ENCODE peak calls at places on chromosomes 12 and 14, in eight cellular contexts. One of them, this sample, is unnamed.

GRCh38 chr14:35829449-35829848 is 3.3 kb downstream of the BRMS1L start:
- DNase-seq in neural crest cell: no peak
- DNase-seq in cardiac fibroblast: peak
- DNase-seq in CD8-positive, alpha-beta T cell: no peak
- DNase-seq in hepatocyte: no peak
- DNase-seq in head of caudate nucleus: no peak
- DNase-seq in Right ventricle myocardium superior: no peak
- DNase-seq in posterior cingulate gyrus: no peak
- DNase-seq in this sample: no peak

GRCh38 chr12:2628401-2628800 is 166.4 kb upstream of the FKBP4 start:
- DNase-seq in hepatocyte: no peak
- DNase-seq in cardiac fibroblast: no peak
- DNase-seq in neural crest cell: no peak
- DNase-seq in CD8-positive, alpha-beta T cell: no peak
- DNase-seq in head of caudate nucleus: no peak
- DNase-seq in Right ventricle myocardium superior: no peak
- DNase-seq in posterior cingulate gyrus: no peak
- DNase-seq in this sample: no peak

GRCh38 chr12:93979189-93979588 is 169.2 kb upstream of the PLXNC1 start:
- DNase-seq in head of caudate nucleus: no peak
- DNase-seq in Right ventricle myocardium superior: no peak
- DNase-seq in hepatocyte: peak
- DNase-seq in CD8-positive, alpha-beta T cell: no peak
- DNase-seq in posterior cingulate gyrus: no peak
- DNase-seq in neural crest cell: no peak
- DNase-seq in cardiac fibroblast: peak
- DNase-seq in this sample: no peak

GRCh38 chr12:59149995-59150642 is 229.8 kb upstream of the LRIG3 start:
- DNase-seq in CD8-positive, alpha-beta T cell: no peak
- DNase-seq in cardiac fibroblast: peak
- DNase-seq in head of caudate nucleus: no peak
- DNase-seq in Right ventricle myocardium superior: no peak
- DNase-seq in posterior cingulate gyrus: no peak
- DNase-seq in hepatocyte: peak
- DNase-seq in neural crest cell: peak
- DNase-seq in this sample: no peak

GRCh38 chr14:103920981-103921854 is 7.0 kb upstream of the TDRD9 start:
- DNase-seq in cardiac fibroblast: peak
- DNase-seq in neural crest cell: peak
- DNase-seq in Right ventricle myocardium superior: peak
- DNase-seq in head of caudate nucleus: peak
- DNase-seq in CD8-positive, alpha-beta T cell: peak
- DNase-seq in posterior cingulate gyrus: peak
- DNase-seq in hepatocyte: peak
- DNase-seq in this sample: peak

GRCh38 chr12:89756638-89757321 is 48.1 kb upstream of the ATP2B1 start:
- DNase-seq in head of caudate nucleus: no peak
- DNase-seq in Right ventricle myocardium superior: no peak
- DNase-seq in neural crest cell: no peak
- DNase-seq in hepatocyte: peak
- DNase-seq in cardiac fibroblast: peak
- DNase-seq in CD8-positive, alpha-beta T cell: no peak
- DNase-seq in posterior cingulate gyrus: no peak
- DNase-seq in this sample: no peak

GRCh38 chr14:58824106-58824505 is 186.3 kb downstream of the DACT1 start:
- DNase-seq in CD8-positive, alpha-beta T cell: no peak
- DNase-seq in hepatocyte: no peak
- DNase-seq in posterior cingulate gyrus: no peak
- DNase-seq in head of caudate nucleus: no peak
- DNase-seq in neural crest cell: no peak
- DNase-seq in Right ventricle myocardium superior: no peak
- DNase-seq in cardiac fibroblast: no peak
- DNase-seq in this sample: no peak

GRCh38 chr12:44875954-44876553 is at the start of gene NELL2:
- DNase-seq in cardiac fibroblast: peak
- DNase-seq in Right ventricle myocardium superior: peak
- DNase-seq in CD8-positive, alpha-beta T cell: peak
- DNase-seq in hepatocyte: peak
- DNase-seq in posterior cingulate gyrus: peak
- DNase-seq in neural crest cell: peak
- DNase-seq in head of caudate nucleus: peak
- DNase-seq in this sample: peak

GRCh38 chr14:104145826-104146642 is 7.6 kb downstream of the KIF26A start:
- DNase-seq in neural crest cell: no peak
- DNase-seq in cardiac fibroblast: no peak
- DNase-seq in head of caudate nucleus: no peak
- DNase-seq in Right ventricle myocardium superior: peak
- DNase-seq in hepatocyte: no peak
- DNase-seq in posterior cingulate gyrus: peak
- DNase-seq in CD8-positive, alpha-beta T cell: peak
- DNase-seq in this sample: no peak

GRCh38 chr12:23941780-23942179 is 7.7 kb downstream of the SOX5 start:
- DNase-seq in hepatocyte: no peak
- DNase-seq in neural crest cell: no peak
- DNase-seq in Right ventricle myocardium superior: no peak
- DNase-seq in posterior cingulate gyrus: no peak
- DNase-seq in head of caudate nucleus: no peak
- DNase-seq in cardiac fibroblast: no peak
- DNase-seq in CD8-positive, alpha-beta T cell: no peak
- DNase-seq in this sample: no peak

GRCh38 chr12:10395390-10395998 is 5.7 kb upstream of the KLRK1 start:
- DNase-seq in CD8-positive, alpha-beta T cell: no peak
- DNase-seq in hepatocyte: peak
- DNase-seq in neural crest cell: no peak
- DNase-seq in Right ventricle myocardium superior: no peak
- DNase-seq in cardiac fibroblast: peak
- DNase-seq in posterior cingulate gyrus: no peak
- DNase-seq in head of caudate nucleus: no peak
- DNase-seq in this sample: no peak

GRCh38 chr12:34286483-34286882 is 264.2 kb downstream of the ALG10 start:
- DNase-seq in hepatocyte: no peak
- DNase-seq in CD8-positive, alpha-beta T cell: no peak
- DNase-seq in posterior cingulate gyrus: no peak
- DNase-seq in neural crest cell: no peak
- DNase-seq in cardiac fibroblast: no peak
- DNase-seq in head of caudate nucleus: no peak
- DNase-seq in Right ventricle myocardium superior: no peak
- DNase-seq in this sample: no peak

GRCh38 chr14:102086346-102086971 is 385 bp downstream of the HSP90AA1 start:
- DNase-seq in neural crest cell: no peak
- DNase-seq in head of caudate nucleus: peak
- DNase-seq in Right ventricle myocardium superior: peak
- DNase-seq in posterior cingulate gyrus: no peak
- DNase-seq in CD8-positive, alpha-beta T cell: peak
- DNase-seq in cardiac fibroblast: peak
- DNase-seq in hepatocyte: peak
- DNase-seq in this sample: no peak

GRCh38 chr12:118206107-118206412 is 70.1 kb downstream of the PEBP1 start:
- DNase-seq in hepatocyte: peak
- DNase-seq in posterior cingulate gyrus: no peak
- DNase-seq in neural crest cell: no peak
- DNase-seq in Right ventricle myocardium superior: no peak
- DNase-seq in head of caudate nucleus: no peak
- DNase-seq in CD8-positive, alpha-beta T cell: no peak
- DNase-seq in cardiac fibroblast: peak
- DNase-seq in this sample: no peak